ENCODE peak calls at places on chromosomes 11 and 22, in four cellular contexts. I, G, B and A are unnamed samples.
A peak's percentile ranks its signal among the peaks of the same experiment; 100 is the strongest.

GRCh38 chr11:13297917-13298356 is 20.3 kb downstream of the BMAL1 start:
- DNase-seq in G (no peak), I (peak; percentile 30), B (no peak), A (no peak)

GRCh38 chr11:125312391-125312790 is 147.8 kb downstream of the PKNOX2 start:
- DNase-seq in B (no peak), G (no peak), I (no peak), A (no peak)

GRCh38 chr11:66646875-66647274 is 8.4 kb downstream of the RBM4 start:
- DNase-seq in B (no peak), G (no peak), I (no peak), A (no peak)

GRCh38 chr11:57791321-57792059 is 29.9 kb downstream of the CTNND1 start:
- DNase-seq in I (no peak), G (no peak), B (no peak), A (no peak)

GRCh38 chr11:31810779-31811647 is at the start of gene PAX6:
- DNase-seq in B (no peak), I (peak; percentile 51), G (peak; percentile 84), A (peak; percentile 21)

GRCh38 chr11:119518746-119519382 is 95.9 kb upstream of the THY1 start:
- DNase-seq in B (no peak), I (no peak), G (peak; percentile 59), A (no peak)

GRCh38 chr11:5507586-5508305 is 2.0 kb downstream of the UBQLN3 start:
- DNase-seq in B (no peak), G (no peak), I (no peak), A (no peak)

GRCh38 chr22:24361976-24362646 is 65.3 kb upstream of the ADORA2A start:
- DNase-seq in B (no peak), G (no peak), I (no peak), A (no peak)

GRCh38 chr22:21862386-21863242 is 4.8 kb downstream of the MAPK1 start:
- DNase-seq in I (no peak), B (no peak), G (peak; percentile 64), A (no peak)

GRCh38 chr11:43557553-43558031 is 122.9 kb upstream of the HSD17B12 start:
- DNase-seq in I (no peak), G (no peak), B (no peak), A (no peak)

GRCh38 chr11:32005786-32006406 is 85.0 kb upstream of the RCN1 start:
- DNase-seq in I (no peak), G (no peak), B (no peak), A (no peak)

GRCh38 chr22:35018995-35019394 is 47.0 kb upstream of the ISX start:
- DNase-seq in I (no peak), G (no peak), B (no peak), A (no peak)
- H3K4me1 ChIP-seq in I (no peaks in the 10 kb centered on the region), G (peaks cover 1% of the 10 kb centered on the region), B (no peaks in the 10 kb centered on the region), A (no peaks in the 10 kb centered on the region)

GRCh38 chr11:8830641-8831040 is 80.3 kb upstream of the AKIP1 start:
- DNase-seq in I (no peak), B (no peak), G (no peak), A (no peak)

GRCh38 chr11:8834379-8834778 is 76.6 kb upstream of the AKIP1 start:
- DNase-seq in B (no peak), G (no peak), I (no peak), A (no peak)

GRCh38 chr11:8831861-8832260 is 79.1 kb upstream of the AKIP1 start:
- DNase-seq in I (no peak), B (no peak), G (no peak), A (no peak)

GRCh38 chr11:8832571-8833260 is 78.3 kb upstream of the AKIP1 start:
- DNase-seq in B (no peak), G (no peak), I (no peak), A (no peak)

GRCh38 chr11:8833568-8834275 is 77.3 kb upstream of the AKIP1 start:
- DNase-seq in G (no peak), I (no peak), B (no peak), A (no peak)
- TF ChIP-seq TCF7L2 in G (no peak), I (no peak), B (no peak), A (no peak)

GRCh38 chr22:50482107-50483074 is 1.0 kb downstream of the ADM2 start:
- DNase-seq in I (no peak), G (no peak), B (no peak), A (no peak)

GRCh38 chr22:50483977-50484853 is 2.4 kb upstream of the MIOX start:
- DNase-seq in G (no peak), B (no peak), I (no peak), A (no peak)

GRCh38 chr22:50483106-50483505 is 1.8 kb downstream of the ADM2 start:
- DNase-seq in I (no peak), B (no peak), G (no peak), A (no peak)

GRCh38 chr22:50485221-50486131 is 1.2 kb upstream of the MIOX start:
- DNase-seq in I (peak; percentile 35), B (no peak), G (no peak), A (no peak)

DNA sequence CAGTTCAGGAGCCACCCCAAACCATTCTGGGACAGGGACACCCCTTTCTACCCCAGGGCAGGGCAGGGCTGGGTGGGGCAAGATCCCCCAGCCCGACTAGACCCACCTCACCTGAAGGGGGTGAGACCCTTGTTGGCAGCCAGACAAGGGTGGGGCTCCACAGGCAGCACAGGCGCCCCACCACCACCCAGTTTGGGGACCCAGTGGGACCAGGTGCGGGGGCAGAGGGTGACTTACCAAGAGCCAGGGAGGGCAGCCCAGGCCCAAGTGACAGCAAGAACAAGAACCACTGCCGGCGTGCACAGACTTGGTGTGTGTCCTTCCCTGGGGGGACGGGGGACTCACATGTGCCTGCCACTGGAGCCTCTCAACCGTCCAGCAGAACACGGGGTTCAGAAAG is 2.2 kb downstream of the ADM2 start:
- DNase-seq in I (no peak), G (no peak), B (no peak), A (no peak)
- H3K4me1 ChIP-seq in I (peaks cover 66% of the 10 kb centered on the region), G (peaks cover 64% of the 10 kb centered on the region), B (peaks cover 13% of the 10 kb centered on the region), A (peaks cover 8% of the 10 kb centered on the region)

GRCh38 chr11:115653076-115653475 is 148.9 kb upstream of the CADM1 start:
- DNase-seq in I (no peak), G (no peak), B (no peak), A (no peak)
- TF ChIP-seq TCF7L2 in I (no peak), G (no peak), B (no peak), A (no peak)

GRCh38 chr11:33734441-33735165 is 1.6 kb downstream of the CD59 start:
- DNase-seq in I (no peak), B (no peak), G (no peak), A (no peak)

GRCh38 chr11:33733978-33734377 is 2.2 kb downstream of the CD59 start:
- DNase-seq in G (no peak), B (no peak), I (no peak), A (no peak)

GRCh38 chr11:33732176-33732575 is 4.0 kb downstream of the CD59 start:
- DNase-seq in B (no peak), I (no peak), G (no peak), A (no peak)

GRCh38 chr11:33735166-33735425 is 1.1 kb downstream of the CD59 start:
- DNase-seq in I (no peak), B (no peak), G (no peak), A (no peak)

GRCh38 chr11:33730716-33731115 is 5.5 kb downstream of the CD59 start:
- DNase-seq in B (no peak), G (no peak), I (no peak), A (no peak)
- H3K4me1 ChIP-seq in B (peaks cover 40% of the 10 kb centered on the region), G (peaks cover 3% of the 10 kb centered on the region), I (peaks cover 38% of the 10 kb centered on the region), A (peaks cover 7% of the 10 kb centered on the region)

GRCh38 chr11:122101625-122102291 is 14.3 kb downstream of the BLID start:
- DNase-seq in B (no peak), G (no peak), I (peak; percentile 20), A (no peak)

GRCh38 chr11:122098223-122098980 is 17.6 kb downstream of the BLID start:
- DNase-seq in G (no peak), B (no peak), I (no peak), A (no peak)

GRCh38 chr11:122102426-122102825 is 13.6 kb downstream of the BLID start:
- DNase-seq in I (no peak), G (no peak), B (no peak), A (no peak)

GRCh38 chr11:122099345-122100045 is 16.5 kb downstream of the BLID start:
- DNase-seq in G (no peak), B (no peak), I (no peak), A (no peak)

DNA sequence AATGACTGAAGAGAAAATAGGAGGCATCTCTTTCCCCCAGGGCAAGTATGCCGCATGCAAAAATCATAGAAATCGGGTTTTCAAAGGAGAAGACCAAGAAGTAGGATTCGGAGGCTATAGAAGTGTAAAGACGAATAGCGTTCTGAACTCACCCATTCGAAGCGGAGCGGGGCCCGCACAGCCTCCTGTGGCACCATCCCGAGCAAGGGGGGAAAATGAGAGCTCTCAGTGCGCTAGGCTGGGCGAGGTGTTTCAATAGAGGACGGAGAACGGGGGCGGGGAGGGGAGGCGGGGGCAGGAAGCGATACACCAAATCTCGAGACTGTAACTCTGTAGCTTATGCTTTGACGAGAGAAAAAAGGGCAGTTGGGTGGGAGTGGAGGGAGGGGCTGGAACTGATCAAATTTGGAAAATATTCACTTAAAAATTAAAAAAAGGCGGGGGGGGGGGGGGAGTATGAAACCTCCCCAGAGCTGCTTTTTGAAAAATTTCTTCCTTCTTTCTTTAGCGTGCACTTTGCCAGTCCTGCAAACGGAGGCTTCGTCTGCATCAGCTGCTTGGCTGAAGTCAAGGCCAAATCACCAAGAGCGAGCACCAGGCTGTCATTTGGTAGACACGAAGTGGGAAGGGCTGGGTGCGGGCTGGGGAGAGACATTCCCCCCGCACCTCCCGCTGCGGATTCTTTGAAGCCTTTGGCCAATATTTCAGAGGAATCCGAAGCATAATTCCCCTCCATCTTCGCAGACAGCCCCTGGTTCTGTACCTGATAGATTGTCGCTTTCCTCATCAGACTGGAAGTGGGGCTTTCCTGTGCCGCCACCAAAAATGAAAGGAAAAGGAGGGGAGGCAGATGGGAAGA is 15.6 kb downstream of the BLID start:
- DNase-seq in G (no peak), I (no peak), B (no peak), A (no peak)
- TF ChIP-seq TCF7L2 in G (no peak), I (no peak), B (no peak), A (no peak)